ENCODE peak calls at places on chromosomes 16 and 17, in nine cellular contexts. One of them, this sample, is unnamed.

GRCh38 chr17:45719335-45720071 is 64.6 kb upstream of the CRHR1 start:
- DNase-seq in CD8-positive, alpha-beta T cell: no peak
- DNase-seq in neural progenitor cell: peak; percentile 54
- DNase-seq in stomach: no peak
- DNase-seq in sigmoid colon: no peak
- DNase-seq in heart left ventricle: no peak
- DNase-seq in PC-3: peak; percentile 97
- DNase-seq in mucosa of descending colon: no peak
- DNase-seq in heart right ventricle: no peak
- DNase-seq in this sample: peak; percentile 45

GRCh38 chr16:55367301-55367745 is 43.3 kb downstream of the IRX6 start:
- DNase-seq in CD8-positive, alpha-beta T cell: no peak
- DNase-seq in neural progenitor cell: no peak
- DNase-seq in stomach: no peak
- DNase-seq in sigmoid colon: no peak
- DNase-seq in heart left ventricle: no peak
- DNase-seq in PC-3: no peak
- DNase-seq in mucosa of descending colon: no peak
- DNase-seq in heart right ventricle: no peak
- DNase-seq in this sample: no peak

GRCh38 chr17:45234641-45235040 is 13.0 kb downstream of the FMNL1 start:
- DNase-seq in CD8-positive, alpha-beta T cell: peak; percentile 68
- DNase-seq in neural progenitor cell: peak; percentile 75
- DNase-seq in stomach: no peak
- DNase-seq in sigmoid colon: no peak
- DNase-seq in heart left ventricle: no peak
- DNase-seq in PC-3: peak; percentile 45
- DNase-seq in mucosa of descending colon: no peak
- DNase-seq in heart right ventricle: no peak
- DNase-seq in this sample: no peak

GRCh38 chr17:68993112-68993511 is 37.9 kb upstream of the ABCA8 start:
- DNase-seq in CD8-positive, alpha-beta T cell: no peak
- DNase-seq in neural progenitor cell: no peak
- DNase-seq in stomach: no peak
- DNase-seq in sigmoid colon: no peak
- DNase-seq in heart left ventricle: no peak
- DNase-seq in PC-3: peak; percentile 35
- DNase-seq in mucosa of descending colon: no peak
- DNase-seq in heart right ventricle: no peak
- DNase-seq in this sample: no peak

GRCh38 chr16:88330971-88331890 is 51.5 kb upstream of the ZNF469 start:
- DNase-seq in CD8-positive, alpha-beta T cell: no peak
- DNase-seq in neural progenitor cell: no peak
- DNase-seq in stomach: no peak
- DNase-seq in sigmoid colon: no peak
- DNase-seq in heart left ventricle: no peak
- DNase-seq in PC-3: no peak
- DNase-seq in mucosa of descending colon: no peak
- DNase-seq in heart right ventricle: no peak
- DNase-seq in this sample: no peak

GRCh38 chr17:76164331-76164730 is 23.3 kb upstream of the FOXJ1 start:
- DNase-seq in CD8-positive, alpha-beta T cell: no peak
- DNase-seq in neural progenitor cell: no peak
- DNase-seq in stomach: no peak
- DNase-seq in sigmoid colon: no peak
- DNase-seq in heart left ventricle: no peak
- DNase-seq in PC-3: no peak
- DNase-seq in mucosa of descending colon: no peak
- DNase-seq in heart right ventricle: no peak
- DNase-seq in this sample: no peak

GRCh38 chr17:34902761-34903325 is 58.4 kb downstream of the CCT6B start:
- DNase-seq in CD8-positive, alpha-beta T cell: no peak
- DNase-seq in neural progenitor cell: peak; percentile 47
- DNase-seq in stomach: no peak
- DNase-seq in sigmoid colon: no peak
- DNase-seq in heart left ventricle: no peak
- DNase-seq in PC-3: no peak
- DNase-seq in mucosa of descending colon: no peak
- DNase-seq in heart right ventricle: no peak
- DNase-seq in this sample: no peak

GRCh38 chr17:7914771-7915610 is 1.1 kb downstream of the RNF227 start:
- DNase-seq in CD8-positive, alpha-beta T cell: no peak
- DNase-seq in neural progenitor cell: no peak
- DNase-seq in stomach: no peak
- DNase-seq in sigmoid colon: peak; percentile 80
- DNase-seq in heart left ventricle: peak; percentile 56
- DNase-seq in PC-3: peak; percentile 3
- DNase-seq in mucosa of descending colon: no peak
- DNase-seq in heart right ventricle: peak; percentile 58
- DNase-seq in this sample: no peak

GRCh38 chr17:32010114-32010513 is 2.9 kb downstream of the LRRC37B start:
- DNase-seq in CD8-positive, alpha-beta T cell: no peak
- DNase-seq in neural progenitor cell: no peak
- DNase-seq in stomach: no peak
- DNase-seq in sigmoid colon: no peak
- DNase-seq in heart left ventricle: no peak
- DNase-seq in PC-3: no peak
- DNase-seq in mucosa of descending colon: no peak
- DNase-seq in heart right ventricle: no peak
- DNase-seq in this sample: no peak

GRCh38 chr17:32007463-32008298 is 498 bp downstream of the LRRC37B start:
- DNase-seq in CD8-positive, alpha-beta T cell: peak; percentile 38
- DNase-seq in neural progenitor cell: peak; percentile 67
- DNase-seq in stomach: no peak
- DNase-seq in sigmoid colon: no peak
- DNase-seq in heart left ventricle: peak; percentile 33
- DNase-seq in PC-3: peak; percentile 24
- DNase-seq in mucosa of descending colon: peak; percentile 57
- DNase-seq in heart right ventricle: peak; percentile 15
- DNase-seq in this sample: no peak

GRCh38 chr17:32006957-32007462 is at the start of gene LRRC37B:
- DNase-seq in CD8-positive, alpha-beta T cell: peak; percentile 90
- DNase-seq in neural progenitor cell: peak; percentile 91
- DNase-seq in stomach: peak; percentile 91
- DNase-seq in sigmoid colon: peak; percentile 92
- DNase-seq in heart left ventricle: peak; percentile 88
- DNase-seq in PC-3: peak; percentile 75
- DNase-seq in mucosa of descending colon: peak; percentile 96
- DNase-seq in heart right ventricle: peak; percentile 87
- DNase-seq in this sample: no peak

GRCh38 chr17:32009262-32009542 is 2.0 kb downstream of the LRRC37B start:
- DNase-seq in CD8-positive, alpha-beta T cell: no peak
- DNase-seq in neural progenitor cell: no peak
- DNase-seq in stomach: no peak
- DNase-seq in sigmoid colon: no peak
- DNase-seq in heart left ventricle: no peak
- DNase-seq in PC-3: no peak
- DNase-seq in mucosa of descending colon: no peak
- DNase-seq in heart right ventricle: no peak
- DNase-seq in this sample: no peak
- H3K4me3 ChIP-seq in CD8-positive, alpha-beta T cell: peak overlapping the region; percentile 1
- H3K4me3 ChIP-seq in neural progenitor cell: peak overlapping the region; percentile 96
- H3K4me3 ChIP-seq in stomach: peak overlapping the region; percentile 87
- H3K4me3 ChIP-seq in sigmoid colon: peak overlapping the region; percentile 63
- H3K4me3 ChIP-seq in heart left ventricle: peak overlapping the region; percentile 80
- H3K4me3 ChIP-seq in PC-3: peak overlapping the region; percentile 95
- H3K4me3 ChIP-seq in mucosa of descending colon: no peak overlapping the region
- H3K4me3 ChIP-seq in heart right ventricle: peak overlapping the region; percentile 68
- H3K4me3 ChIP-seq in this sample: no peak overlapping the region

GRCh38 chr17:1037238-1037879 is 40.4 kb downstream of the TIMM22 start:
- DNase-seq in CD8-positive, alpha-beta T cell: no peak
- DNase-seq in neural progenitor cell: no peak
- DNase-seq in stomach: no peak
- DNase-seq in sigmoid colon: no peak
- DNase-seq in heart left ventricle: no peak
- DNase-seq in PC-3: no peak
- DNase-seq in mucosa of descending colon: no peak
- DNase-seq in heart right ventricle: no peak
- DNase-seq in this sample: no peak

GRCh38 chr17:1035546-1036170 is 38.7 kb downstream of the TIMM22 start:
- DNase-seq in CD8-positive, alpha-beta T cell: no peak
- DNase-seq in neural progenitor cell: no peak
- DNase-seq in stomach: no peak
- DNase-seq in sigmoid colon: no peak
- DNase-seq in heart left ventricle: no peak
- DNase-seq in PC-3: no peak
- DNase-seq in mucosa of descending colon: no peak
- DNase-seq in heart right ventricle: no peak
- DNase-seq in this sample: no peak

GRCh38 chr17:1036845-1037237 is 39.9 kb downstream of the TIMM22 start:
- DNase-seq in CD8-positive, alpha-beta T cell: no peak
- DNase-seq in neural progenitor cell: no peak
- DNase-seq in stomach: no peak
- DNase-seq in sigmoid colon: no peak
- DNase-seq in heart left ventricle: no peak
- DNase-seq in PC-3: no peak
- DNase-seq in mucosa of descending colon: no peak
- DNase-seq in heart right ventricle: no peak
- DNase-seq in this sample: no peak

GRCh38 chr17:1034652-1035210 is 37.8 kb downstream of the TIMM22 start:
- DNase-seq in CD8-positive, alpha-beta T cell: no peak
- DNase-seq in neural progenitor cell: no peak
- DNase-seq in stomach: no peak
- DNase-seq in sigmoid colon: no peak
- DNase-seq in heart left ventricle: no peak
- DNase-seq in PC-3: no peak
- DNase-seq in mucosa of descending colon: no peak
- DNase-seq in heart right ventricle: no peak
- DNase-seq in this sample: no peak

DNA sequence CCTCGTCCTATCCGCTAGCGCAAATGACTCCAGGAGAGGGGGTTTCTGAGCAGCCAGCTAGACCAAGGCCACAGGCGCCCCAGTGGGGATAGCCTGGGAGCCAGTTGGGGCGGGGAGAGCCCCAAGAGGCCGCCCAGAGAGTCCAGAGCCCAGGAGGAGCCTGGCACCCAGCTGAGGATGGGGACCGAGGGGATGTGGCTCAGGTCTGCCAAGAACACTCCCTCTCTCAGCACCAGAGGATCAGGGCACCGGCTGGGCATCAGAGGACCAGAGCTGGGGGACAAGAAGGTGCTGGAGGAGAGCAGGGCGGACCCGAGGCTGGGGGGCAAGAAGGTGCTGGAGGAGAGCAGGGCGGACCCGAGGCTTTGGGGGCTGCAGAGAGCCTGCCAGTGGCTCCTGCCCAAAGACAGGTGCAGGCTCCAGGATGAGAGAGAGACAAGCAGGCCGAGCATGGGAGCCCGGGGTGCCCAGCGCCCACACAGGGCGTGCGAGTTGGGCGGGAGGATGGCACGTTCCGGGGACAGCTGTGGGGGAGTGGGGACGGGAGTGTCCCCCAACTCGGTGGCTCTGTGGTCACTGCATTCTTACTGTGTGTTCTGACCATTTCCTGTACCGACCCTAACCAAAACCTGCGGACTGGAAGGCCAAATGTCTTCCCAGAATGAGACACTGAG is 39.4 kb downstream of the TIMM22 start:
- DNase-seq in CD8-positive, alpha-beta T cell: no peak
- DNase-seq in neural progenitor cell: no peak
- DNase-seq in stomach: no peak
- DNase-seq in sigmoid colon: no peak
- DNase-seq in heart left ventricle: no peak
- DNase-seq in PC-3: no peak
- DNase-seq in mucosa of descending colon: no peak
- DNase-seq in heart right ventricle: no peak
- DNase-seq in this sample: no peak
- H3K36me3 ChIP-seq in CD8-positive, alpha-beta T cell: no peaks in the 10 kb centered on the region
- H3K36me3 ChIP-seq in neural progenitor cell: no peaks in the 10 kb centered on the region
- H3K36me3 ChIP-seq in stomach: peaks cover 46% of the 10 kb centered on the region
- H3K36me3 ChIP-seq in sigmoid colon: no peaks in the 10 kb centered on the region
- H3K36me3 ChIP-seq in heart left ventricle: peaks cover 29% of the 10 kb centered on the region
- H3K36me3 ChIP-seq in PC-3: no peaks in the 10 kb centered on the region
- H3K36me3 ChIP-seq in mucosa of descending colon: no peaks in the 10 kb centered on the region
- H3K36me3 ChIP-seq in heart right ventricle: no peaks in the 10 kb centered on the region
- H3K36me3 ChIP-seq in this sample: no peaks in the 10 kb centered on the region

GRCh38 chr16:4915226-4915761 is 21.7 kb downstream of the PPL start:
- DNase-seq in CD8-positive, alpha-beta T cell: no peak
- DNase-seq in neural progenitor cell: no peak
- DNase-seq in stomach: no peak
- DNase-seq in sigmoid colon: peak; percentile 60
- DNase-seq in heart left ventricle: no peak
- DNase-seq in PC-3: peak; percentile 20
- DNase-seq in mucosa of descending colon: no peak
- DNase-seq in heart right ventricle: no peak
- DNase-seq in this sample: peak; percentile 88

GRCh38 chr16:4917117-4917516 is 19.8 kb downstream of the PPL start:
- DNase-seq in CD8-positive, alpha-beta T cell: no peak
- DNase-seq in neural progenitor cell: no peak
- DNase-seq in stomach: no peak
- DNase-seq in sigmoid colon: no peak
- DNase-seq in heart left ventricle: no peak
- DNase-seq in PC-3: peak; percentile 46
- DNase-seq in mucosa of descending colon: no peak
- DNase-seq in heart right ventricle: no peak
- DNase-seq in this sample: no peak

GRCh38 chr16:4920826-4921225 is 16.1 kb downstream of the PPL start:
- DNase-seq in CD8-positive, alpha-beta T cell: no peak
- DNase-seq in neural progenitor cell: no peak
- DNase-seq in stomach: no peak
- DNase-seq in sigmoid colon: no peak
- DNase-seq in heart left ventricle: no peak
- DNase-seq in PC-3: no peak
- DNase-seq in mucosa of descending colon: no peak
- DNase-seq in heart right ventricle: no peak
- DNase-seq in this sample: no peak

GRCh38 chr16:4922721-4923342 is 14.1 kb downstream of the PPL start:
- DNase-seq in CD8-positive, alpha-beta T cell: no peak
- DNase-seq in neural progenitor cell: no peak
- DNase-seq in stomach: no peak
- DNase-seq in sigmoid colon: no peak
- DNase-seq in heart left ventricle: no peak
- DNase-seq in PC-3: no peak
- DNase-seq in mucosa of descending colon: no peak
- DNase-seq in heart right ventricle: no peak
- DNase-seq in this sample: no peak

DNA sequence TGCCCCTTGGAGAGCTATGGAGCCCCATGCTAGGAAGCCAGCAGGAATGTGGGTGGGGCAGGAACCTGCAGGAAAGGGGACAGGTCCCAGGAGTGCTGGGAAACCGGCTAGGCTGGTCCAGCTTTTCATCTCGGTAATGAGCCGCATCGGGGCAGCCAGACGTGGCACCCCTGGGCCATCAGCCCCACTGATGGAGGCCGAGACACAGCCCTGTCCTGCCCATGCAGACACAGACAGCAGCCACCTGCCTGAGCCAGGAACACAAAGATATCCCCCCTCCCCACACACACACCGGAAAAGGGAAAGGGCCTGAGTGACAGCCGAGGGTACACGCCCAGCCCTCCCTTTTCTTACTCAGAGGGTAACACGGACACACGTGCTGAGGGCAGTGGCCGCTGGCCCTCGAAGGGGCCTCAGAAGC is 18.1 kb downstream of the PPL start:
- DNase-seq in CD8-positive, alpha-beta T cell: no peak
- DNase-seq in neural progenitor cell: no peak
- DNase-seq in stomach: peak; percentile 67
- DNase-seq in sigmoid colon: no peak
- DNase-seq in heart left ventricle: no peak
- DNase-seq in PC-3: peak; percentile 73
- DNase-seq in mucosa of descending colon: no peak
- DNase-seq in heart right ventricle: no peak
- DNase-seq in this sample: no peak
- TF ChIP-seq CTCF in CD8-positive, alpha-beta T cell: no peak
- TF ChIP-seq CTCF in neural progenitor cell: no peak
- TF ChIP-seq CTCF in stomach: no peak
- TF ChIP-seq CTCF in sigmoid colon: no peak
- TF ChIP-seq CTCF in heart left ventricle: no peak
- TF ChIP-seq CTCF in PC-3: no peak
- TF ChIP-seq CTCF in mucosa of descending colon: no peak
- TF ChIP-seq CTCF in heart right ventricle: no peak
- TF ChIP-seq CTCF in this sample: no peak

GRCh38 chr17:48592097-48592496 is 1.5 kb downstream of the HOXB5 start:
- DNase-seq in CD8-positive, alpha-beta T cell: no peak
- DNase-seq in neural progenitor cell: no peak
- DNase-seq in stomach: no peak
- DNase-seq in sigmoid colon: no peak
- DNase-seq in heart left ventricle: no peak
- DNase-seq in PC-3: no peak
- DNase-seq in mucosa of descending colon: no peak
- DNase-seq in heart right ventricle: no peak
- DNase-seq in this sample: no peak
- H3K4me3 ChIP-seq in CD8-positive, alpha-beta T cell: no peak overlapping the region
- H3K4me3 ChIP-seq in neural progenitor cell: no peak overlapping the region
- H3K4me3 ChIP-seq in stomach: peak overlapping the region; percentile 57
- H3K4me3 ChIP-seq in sigmoid colon: peak overlapping the region; percentile 65
- H3K4me3 ChIP-seq in heart left ventricle: no peak overlapping the region
- H3K4me3 ChIP-seq in PC-3: no peak overlapping the region
- H3K4me3 ChIP-seq in mucosa of descending colon: no peak overlapping the region
- H3K4me3 ChIP-seq in heart right ventricle: no peak overlapping the region
- H3K4me3 ChIP-seq in this sample: peak overlapping the region; percentile 68

This sample was measured in kidney epithelial cell.